ENCODE peak calls at places on chromosomes 2 and 18, in six cellular contexts. B is cerebellar cortex, G is NCI-H1092 treated with DMSO at 0.1 percent for 48 hours, L is adrenal gland, V is NCI-H2081, C is RWPE1. Q is an unnamed sample.

GRCh38 chr18:49243391-49243790 is 217.1 kb downstream of the DYM start:
- DNase-seq in B (no peak), G (no peak), L (no peak), V (no peak), C (no peak), Q (no peak)

GRCh38 chr2:229798446-229799147 is 84.2 kb upstream of the DNER start:
- DNase-seq in B (peak; percentile 62), G (no peak), L (no peak), V (no peak), C (no peak), Q (no peak)

GRCh38 chr2:134819334-134819733 is 19.1 kb upstream of the ACMSD start:
- DNase-seq in B (no peak), G (no peak), L (no peak), V (no peak), C (peak; percentile 91), Q (peak; percentile 20)

GRCh38 chr2:185044323-185044874 is 446.1 kb downstream of the ZNF804A start:
- DNase-seq in B (no peak), G (no peak), L (no peak), V (no peak), C (no peak), Q (no peak)

GRCh38 chr18:13165636-13166423 is 52.7 kb upstream of the LDLRAD4 start:
- DNase-seq in B (no peak), G (peak; percentile 1), L (no peak), V (no peak), C (no peak), Q (no peak)

GRCh38 chr2:126891681-126892500 is 6.8 kb upstream of the TEX51 start:
- DNase-seq in B (peak; percentile 97), G (no peak), L (no peak), V (peak; percentile 55), C (no peak), Q (no peak)

GRCh38 chr2:2324565-2325101 is 6.4 kb downstream of the MYT1L start:
- DNase-seq in B (peak; percentile 81), G (peak; percentile 80), L (peak; percentile 62), V (peak; percentile 77), C (no peak), Q (no peak)

GRCh38 chr2:223269386-223269785 is 217.4 kb downstream of the KCNE4 start:
- DNase-seq in B (no peak), G (no peak), L (no peak), V (no peak), C (no peak), Q (no peak)

GRCh38 chr18:52636536-52636935 is 296.5 kb downstream of the DCC start:
- DNase-seq in B (no peak), G (no peak), L (no peak), V (no peak), C (no peak), Q (no peak)

GRCh38 chr2:100891911-100892642 is 72.1 kb downstream of the NPAS2 start:
- DNase-seq in B (no peak), G (no peak), L (no peak), V (no peak), C (no peak), Q (no peak)

GRCh38 chr2:67662222-67662621 is 265.1 kb downstream of the ETAA1 start:
- DNase-seq in B (no peak), G (no peak), L (no peak), V (no peak), C (no peak), Q (no peak)

GRCh38 chr2:202695166-202695565 is 60.4 kb downstream of the FAM117B start:
- DNase-seq in B (no peak), G (no peak), L (no peak), V (no peak), C (no peak), Q (no peak)

GRCh38 chr2:172089005-172089504 is 3.7 kb downstream of the DLX1 start:
- DNase-seq in B (no peak), G (no peak), L (no peak), V (no peak), C (no peak), Q (no peak)

GRCh38 chr18:45175505-45175904 is 439.8 kb upstream of the SLC14A2 start:
- DNase-seq in B (no peak), G (no peak), L (no peak), V (no peak), C (no peak), Q (no peak)

GRCh38 chr2:9178110-9178904 is 28.3 kb upstream of the ASAP2 start:
- DNase-seq in B (no peak), G (no peak), L (no peak), V (peak; percentile 28), C (peak; percentile 72), Q (no peak)

GRCh38 chr2:207239222-207239674 is 73.5 kb upstream of the KLF7 start:
- DNase-seq in B (no peak), G (no peak), L (peak; percentile 79), V (no peak), C (peak; percentile 97), Q (peak; percentile 100)

GRCh38 chr2:14363976-14364375 is 268.5 kb upstream of the LRATD1 start:
- DNase-seq in B (no peak), G (no peak), L (no peak), V (no peak), C (no peak), Q (no peak)

GRCh38 chr2:237627463-237628321 is at the start of gene LRRFIP1:
- DNase-seq in B (peak; percentile 18), G (no peak), L (peak; percentile 60), V (peak; percentile 32), C (peak; percentile 20), Q (no peak)

GRCh38 chr18:57768557-57769326 is 34.4 kb downstream of the ATP8B1 start:
- DNase-seq in B (no peak), G (peak; percentile 20), L (no peak), V (no peak), C (no peak), Q (no peak)

GRCh38 chr18:35512761-35513160 is 15.0 kb upstream of the INO80C start:
- DNase-seq in B (no peak), G (no peak), L (no peak), V (no peak), C (no peak), Q (no peak)

GRCh38 chr18:36974686-36975085 is 145.8 kb downstream of the KIAA1328 start:
- DNase-seq in B (peak; percentile 55), G (no peak), L (no peak), V (no peak), C (no peak), Q (no peak)

GRCh38 chr2:179455824-179456223 is 191.2 kb upstream of the SESTD1 start:
- DNase-seq in B (no peak), G (no peak), L (no peak), V (no peak), C (no peak), Q (no peak)

GRCh38 chr2:41781082-41781481 is 266.7 kb upstream of the PKDCC start:
- DNase-seq in B (no peak), G (no peak), L (no peak), V (no peak), C (no peak), Q (no peak)

GRCh38 chr2:163717993-163718680 is 17.7 kb downstream of the FIGN start:
- DNase-seq in B (no peak), G (peak; percentile 13), L (no peak), V (peak; percentile 73), C (no peak), Q (no peak)

GRCh38 chr2:217478831-217479435 is 523.9 kb downstream of the TNS1 start:
- DNase-seq in B (no peak), G (no peak), L (peak; percentile 52), V (no peak), C (no peak), Q (no peak)

GRCh38 chr2:53829669-53830290 is 30.0 kb downstream of the GPR75 start:
- DNase-seq in B (no peak), G (no peak), L (no peak), V (no peak), C (no peak), Q (no peak)

GRCh38 chr18:28834889-28835288 is 658.0 kb upstream of the CDH2 start:
- DNase-seq in B (no peak), G (no peak), L (no peak), V (no peak), C (peak; percentile 41), Q (peak; percentile 67)

GRCh38 chr2:9793156-9793917 is 49.9 kb upstream of the TAF1B start:
- DNase-seq in B (no peak), G (no peak), L (peak; percentile 13), V (no peak), C (no peak), Q (no peak)

GRCh38 chr2:168713325-168713724 is 89.1 kb upstream of the NOSTRIN start:
- DNase-seq in B (no peak), G (no peak), L (no peak), V (no peak), C (no peak), Q (no peak)

GRCh38 chr18:48649231-48649630 is 110.4 kb downstream of the CTIF start:
- DNase-seq in B (no peak), G (no peak), L (peak; percentile 46), V (no peak), C (no peak), Q (no peak)

GRCh38 chr2:230865766-230866703 is 1.3 kb downstream of the ITM2C start:
- DNase-seq in B (peak; percentile 25), G (no peak), L (no peak), V (peak; percentile 11), C (no peak), Q (no peak)

GRCh38 chr18:23281626-23282436 is 146.5 kb downstream of the CABLES1 start:
- DNase-seq in B (no peak), G (no peak), L (no peak), V (no peak), C (peak; percentile 66), Q (no peak)

GRCh38 chr2:42848270-42848669 is 55.9 kb upstream of the HAAO start:
- DNase-seq in B (no peak), G (no peak), L (no peak), V (no peak), C (no peak), Q (no peak)

GRCh38 chr2:219701847-219702634 is 74.6 kb downstream of the SLC4A3 start:
- DNase-seq in B (no peak), G (no peak), L (no peak), V (no peak), C (no peak), Q (no peak)

GRCh38 chr2:85216051-85216431 is 82.8 kb downstream of the TCF7L1 start:
- DNase-seq in B (peak; percentile 11), G (no peak), L (peak; percentile 40), V (no peak), C (no peak), Q (no peak)

GRCh38 chr2:177551989-177552413 is 159.4 kb downstream of the AGPS start:
- DNase-seq in B (no peak), G (no peak), L (no peak), V (peak; percentile 83), C (no peak), Q (no peak)

GRCh38 chr2:45168731-45169338 is 159.6 kb upstream of the SIX2 start:
- DNase-seq in B (no peak), G (peak; percentile 59), L (no peak), V (peak; percentile 62), C (peak; percentile 51), Q (no peak)

GRCh38 chr2:74562126-74562775 is 7.7 kb downstream of the DOK1 start:
- DNase-seq in B (no peak), G (no peak), L (no peak), V (no peak), C (no peak), Q (no peak)

GRCh38 chr2:99275882-99276281 is 20.4 kb upstream of the LYG2 start:
- DNase-seq in B (no peak), G (no peak), L (no peak), V (no peak), C (no peak), Q (no peak)

GRCh38 chr2:9163306-9164111 is 43.1 kb upstream of the ASAP2 start:
- DNase-seq in B (no peak), G (no peak), L (no peak), V (no peak), C (peak; percentile 24), Q (no peak)

Q was measured in skeletal muscle cell.